ENCODE peak calls at places on chromosomes 3 and 15, in five cellular contexts. V is breast epithelium, G is IMR-90, U is esophagus squamous epithelium, M is stomach. O is an unnamed sample.

GRCh38 chr15:59290311-59291213 is 82.1 kb downstream of the MYO1E start:
- DNase-seq in V (no peak), U (no peak), M (no peak), G (no peak), O (no peak)

GRCh38 chr15:52683585-52683984 is 4.4 kb upstream of the ATOSA start:
- DNase-seq in V (no peak), U (no peak), M (no peak), G (no peak), O (peak; percentile 35)

GRCh38 chr15:61367953-61368352 is 138.9 kb upstream of the RORA start:
- DNase-seq in G (no peak), M (no peak), U (no peak), V (no peak), O (no peak)

GRCh38 chr3:59318881-59319280 is 269.1 kb upstream of the CFAP20DC start:
- DNase-seq in U (no peak), G (no peak), M (no peak), V (no peak), O (no peak)

GRCh38 chr3:133479895-133480669 is 80.2 kb downstream of the BFSP2 start:
- DNase-seq in U (no peak), G (no peak), V (no peak), M (no peak), O (no peak)

GRCh38 chr15:77225641-77226040 is 154.7 kb upstream of the TSPAN3 start:
- DNase-seq in U (no peak), M (no peak), G (peak; percentile 55), V (no peak), O (no peak)

GRCh38 chr3:171228228-171228627 is 201.7 kb upstream of the SLC2A2 start:
- DNase-seq in M (no peak), G (no peak), U (no peak), V (no peak), O (no peak)

GRCh38 chr15:80264031-80264430 is 12.0 kb upstream of the CTXND1 start:
- DNase-seq in G (peak; percentile 22), V (no peak), M (no peak), U (no peak), O (no peak)

GRCh38 chr3:168889666-168890065 is 773.8 kb downstream of the MECOM start:
- DNase-seq in V (no peak), M (no peak), U (no peak), G (no peak), O (no peak)

GRCh38 chr3:195612075-195612800 is 28.5 kb upstream of the APOD start:
- DNase-seq in M (peak; percentile 21), G (no peak), V (peak; percentile 79), U (no peak), O (no peak)

GRCh38 chr3:136068708-136069107 is 103.2 kb downstream of the PPP2R3A start:
- DNase-seq in U (no peak), M (no peak), G (peak; percentile 88), V (no peak), O (no peak)

GRCh38 chr3:197522881-197523342 is 32.9 kb downstream of the BDH1 start:
- DNase-seq in V (peak; percentile 39), G (peak; percentile 19), U (no peak), M (no peak), O (no peak)

GRCh38 chr3:30353711-30354467 is 252.5 kb upstream of the TGFBR2 start:
- DNase-seq in G (no peak), M (no peak), U (no peak), V (no peak), O (no peak)

GRCh38 chr3:181808053-181808452 is 96.3 kb downstream of the SOX2 start:
- DNase-seq in U (no peak), M (no peak), V (no peak), G (no peak), O (no peak)

GRCh38 chr3:175479175-175479574 is 620.0 kb downstream of the NAALADL2 start:
- DNase-seq in U (no peak), M (no peak), V (no peak), G (no peak), O (no peak)

GRCh38 chr3:124034809-124035152 is 42.9 kb upstream of the ROPN1 start:
- DNase-seq in G (no peak), M (no peak), V (no peak), U (no peak), O (no peak)

GRCh38 chr15:58770519-58770856 is 614 bp upstream of the MINDY2 start:
- DNase-seq in V (no peak), G (peak; percentile 84), U (no peak), M (no peak), O (peak; percentile 77)

GRCh38 chr3:39668420-39668819 is 141.0 kb upstream of the MYRIP start:
- DNase-seq in V (no peak), U (no peak), G (peak; percentile 38), M (no peak), O (peak; percentile 49)

GRCh38 chr3:58952128-58952917 is 97.5 kb downstream of the CFAP20DC start:
- DNase-seq in M (no peak), G (peak; percentile 33), U (no peak), V (no peak), O (no peak)

GRCh38 chr3:108036401-108036800 is 54.4 kb downstream of the CD47 start:
- DNase-seq in M (no peak), U (no peak), V (no peak), G (no peak), O (no peak)

GRCh38 chr15:79373068-79373467 is 59.1 kb upstream of the MINAR1 start:
- DNase-seq in G (peak; percentile 60), V (no peak), M (no peak), U (no peak), O (peak; percentile 11)

GRCh38 chr3:194585880-194586281 is 47.3 kb downstream of the TMEM44 start:
- DNase-seq in V (no peak), M (no peak), U (no peak), G (no peak), O (no peak)

GRCh38 chr3:74630602-74631001 is 16.1 kb upstream of the CNTN3 start:
- DNase-seq in U (no peak), V (no peak), M (no peak), G (peak; percentile 59), O (no peak)

GRCh38 chr3:45816544-45816943 is 20.2 kb upstream of the SLC6A20 start:
- DNase-seq in V (peak; percentile 31), U (no peak), M (no peak), G (peak; percentile 41), O (no peak)

GRCh38 chr3:67509471-67510075 is 144.8 kb downstream of the SUCLG2 start:
- DNase-seq in U (no peak), M (no peak), V (no peak), G (peak; percentile 6), O (no peak)

GRCh38 chr3:15942462-15942861 is 144.7 kb upstream of the ANKRD28 start:
- DNase-seq in M (no peak), U (no peak), G (no peak), V (no peak), O (no peak)

GRCh38 chr15:30023798-30024295 is 58.9 kb upstream of the GOLGA8J start:
- DNase-seq in V (no peak), G (peak; percentile 23), U (no peak), M (no peak), O (no peak)

GRCh38 chr3:166425900-166426611 is 588.8 kb upstream of the BCHE start:
- DNase-seq in U (no peak), M (no peak), V (no peak), G (no peak), O (no peak)

GRCh38 chr3:119194237-119195150 is 21.1 kb downstream of the UPK1B start:
- DNase-seq in G (peak; percentile 67), U (no peak), V (no peak), M (no peak), O (no peak)

GRCh38 chr3:107446706-107447105 is 69.5 kb downstream of the CCDC54 start:
- DNase-seq in U (no peak), G (no peak), V (no peak), M (no peak), O (no peak)

GRCh38 chr15:29064731-29065130 is 179.0 kb downstream of the APBA2 start:
- DNase-seq in V (no peak), M (no peak), U (no peak), G (no peak), O (no peak)

GRCh38 chr3:29693863-29694262 is 413.0 kb downstream of the RBMS3 start:
- DNase-seq in M (no peak), V (no peak), U (no peak), G (peak; percentile 87), O (no peak)

GRCh38 chr3:133943639-133944131 is 48.0 kb upstream of the RAB6B start:
- DNase-seq in M (peak; percentile 50), G (peak; percentile 98), U (no peak), V (peak; percentile 79), O (peak; percentile 45)

GRCh38 chr15:48343865-48344264 is 12.6 kb downstream of the DUT start:
- DNase-seq in M (no peak), V (no peak), G (no peak), U (no peak), O (no peak)
- TF ChIP-seq POLR2A in M (no peak), V (no peak), G (no peak), U (no peak), O (peak; percentile 25)

GRCh38 chr3:17195192-17195611 is 310.4 kb downstream of the PLCL2 start:
- DNase-seq in V (no peak), M (no peak), G (peak; percentile 29), U (no peak), O (peak; percentile 7)
- TF ChIP-seq POLR2A in V (no peak), M (no peak), G (no peak), U (no peak), O (no peak)

DNA sequence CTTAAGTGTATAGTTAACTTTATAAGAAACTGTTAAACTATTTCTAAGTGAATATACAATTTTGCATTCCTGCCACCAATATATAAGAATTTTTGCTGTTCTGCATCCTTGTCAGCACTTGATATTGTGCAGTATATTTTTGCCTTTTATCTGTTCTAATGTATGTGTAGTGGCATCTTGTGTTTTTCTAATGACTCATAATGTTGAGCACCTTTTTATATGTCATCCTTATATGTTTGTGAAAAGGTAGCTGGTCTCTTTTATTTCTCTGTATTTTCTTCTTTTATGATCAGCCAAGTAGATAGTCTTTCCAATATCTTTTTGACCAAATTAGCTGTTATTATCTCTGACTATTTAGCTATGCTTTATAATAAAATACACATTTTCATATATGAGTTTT is 55.2 kb downstream of the GLCE start:
- DNase-seq in G (no peak), V (no peak), U (no peak), M (no peak), O (no peak)
- TF ChIP-seq POLR2A in G (no peak), V (no peak), U (no peak), M (no peak), O (no peak)

DNA sequence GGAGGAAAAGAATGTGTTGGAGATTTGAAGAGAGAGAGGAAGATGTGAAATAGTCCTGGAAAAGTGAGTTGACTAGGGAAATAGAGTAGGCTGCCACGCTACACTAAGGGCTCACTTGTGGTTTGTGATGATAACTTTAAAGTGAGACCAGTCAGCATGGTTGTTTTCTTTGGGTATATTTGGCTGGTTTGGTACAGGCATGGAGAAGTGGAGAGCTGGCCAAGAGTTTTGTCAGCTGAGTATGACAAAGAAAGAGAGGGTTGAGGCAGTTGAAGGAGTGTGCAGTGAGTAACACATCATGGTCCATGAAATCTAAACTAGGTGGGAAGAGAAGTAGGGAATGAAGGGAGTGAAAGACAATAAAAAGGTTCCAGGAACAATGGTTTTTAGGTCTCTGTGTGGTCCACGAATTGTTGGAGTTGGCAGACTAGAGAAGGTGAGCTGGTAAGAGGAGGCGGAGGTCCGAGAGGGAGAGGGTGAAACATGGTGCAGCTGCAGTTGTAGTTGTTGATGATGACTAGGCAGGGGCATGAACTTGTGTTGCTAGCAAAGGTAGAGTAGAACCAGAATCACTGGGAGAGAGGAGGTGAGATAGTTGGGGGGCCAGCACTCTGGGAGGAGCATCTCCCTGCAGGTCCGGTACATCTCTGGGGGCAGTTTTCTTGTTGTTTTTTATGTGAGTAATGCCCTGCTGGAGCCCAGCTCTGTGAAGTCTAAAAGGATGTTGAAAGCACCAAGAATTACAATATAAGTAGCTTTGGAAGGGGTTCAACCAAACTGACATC is 21.0 kb downstream of the ZNF80 start:
- DNase-seq in M (no peak), V (no peak), U (no peak), G (peak; percentile 19), O (no peak)
- TF ChIP-seq POLR2A in M (no peak), V (no peak), U (no peak), G (no peak), O (no peak)

O was measured in erythroblast.